ENCODE peak calls at places on chromosomes 1 and 21, in five cellular contexts. B, F, Q, L and J are unnamed samples.

GRCh38 chr1:40449684-40450490 is at the start of gene ZFP69B:
- DNase-seq in B (peak), F (peak), Q (peak), L (peak), J (no peak)

GRCh38 chr1:33946836-33947235 is 83.0 kb downstream of the HMGB4 start:
- DNase-seq in B (no peak), F (no peak), Q (no peak), L (no peak), J (no peak)

GRCh38 chr1:94792876-94793605 is 27.1 kb upstream of the SLC44A3 start:
- DNase-seq in B (no peak), F (no peak), Q (peak), L (no peak), J (no peak)

GRCh38 chr1:153677718-153678518 is 570 bp upstream of the NPR1 start:
- DNase-seq in B (peak), F (peak), Q (no peak), L (no peak), J (peak)

GRCh38 chr1:100794719-100795645 is 75.4 kb downstream of the VCAM1 start:
- DNase-seq in B (no peak), F (no peak), Q (no peak), L (no peak), J (no peak)

GRCh38 chr1:47894718-47895393 is 102.3 kb downstream of the TRABD2B start:
- DNase-seq in B (peak), F (no peak), Q (no peak), L (no peak), J (no peak)

GRCh38 chr1:199273837-199274379 is 635.1 kb downstream of the PTPRC start:
- DNase-seq in B (no peak), F (no peak), Q (no peak), L (peak), J (no peak)

GRCh38 chr21:44376606-44377005 is 23.2 kb downstream of the TRPM2 start:
- DNase-seq in B (no peak), F (no peak), Q (no peak), L (no peak), J (no peak)

GRCh38 chr1:97489834-97490233 is 431.0 kb downstream of the DPYD start:
- DNase-seq in B (no peak), F (no peak), Q (peak), L (no peak), J (no peak)

GRCh38 chr1:149849246-149849946 is 50.0 kb upstream of the BOLA1 start:
- DNase-seq in B (no peak), F (no peak), Q (no peak), L (no peak), J (no peak)

GRCh38 chr21:44800103-44800502 is 1.5 kb downstream of the UBE2G2 start:
- DNase-seq in B (no peak), F (no peak), Q (peak), L (no peak), J (no peak)

GRCh38 chr1:191963286-191963685 is 195.0 kb upstream of the RGS18 start:
- DNase-seq in B (no peak), F (no peak), Q (no peak), L (no peak), J (no peak)

GRCh38 chr1:17828991-17829390 is 73.9 kb downstream of the ACTL8 start:
- DNase-seq in B (no peak), F (no peak), Q (no peak), L (no peak), J (no peak)

GRCh38 chr1:75640137-75640536 is 29.2 kb upstream of the SLC44A5 start:
- DNase-seq in B (no peak), F (no peak), Q (no peak), L (no peak), J (no peak)

GRCh38 chr1:93623875-93624274 is 57.8 kb downstream of the BCAR3 start:
- DNase-seq in B (no peak), F (no peak), Q (no peak), L (no peak), J (no peak)

GRCh38 chr21:46191257-46191685 is 7.0 kb upstream of the SPATC1L start:
- DNase-seq in B (no peak), F (peak), Q (no peak), L (no peak), J (no peak)

GRCh38 chr1:206503591-206504362 is 3.6 kb upstream of the RASSF5 start:
- DNase-seq in B (no peak), F (peak), Q (peak), L (peak), J (peak)

GRCh38 chr1:160888926-160889325 is 3.9 kb upstream of the ITLN1 start:
- DNase-seq in B (no peak), F (no peak), Q (no peak), L (no peak), J (no peak)

GRCh38 chr1:55702064-55702463 is 486.9 kb upstream of the USP24 start:
- DNase-seq in B (no peak), F (peak), Q (peak), L (no peak), J (peak)

GRCh38 chr1:101993703-101994102 is 3.0 kb downstream of the OLFM3 start:
- DNase-seq in B (no peak), F (no peak), Q (no peak), L (no peak), J (no peak)

GRCh38 chr1:245294021-245294420 is 139.2 kb downstream of the KIF26B start:
- DNase-seq in B (no peak), F (no peak), Q (no peak), L (no peak), J (no peak)

GRCh38 chr1:117629625-117630422 is 24.0 kb downstream of the TENT5C start:
- DNase-seq in B (no peak), F (no peak), Q (no peak), L (no peak), J (no peak)

GRCh38 chr1:223374064-223374610 is 10.2 kb upstream of the SUSD4 start:
- DNase-seq in B (no peak), F (no peak), Q (no peak), L (no peak), J (no peak)

GRCh38 chr1:183230403-183230802 is 44.3 kb downstream of the LAMC2 start:
- DNase-seq in B (no peak), F (no peak), Q (no peak), L (no peak), J (no peak)

GRCh38 chr1:235075955-235076308 is 52.7 kb downstream of the TOMM20 start:
- DNase-seq in B (no peak), F (no peak), Q (no peak), L (no peak), J (no peak)

GRCh38 chr1:204924013-204924759 is 53.5 kb downstream of the NFASC start:
- DNase-seq in B (no peak), F (no peak), Q (peak), L (no peak), J (no peak)

GRCh38 chr21:35142036-35142825 is 93.1 kb upstream of the RUNX1 start:
- DNase-seq in B (no peak), F (no peak), Q (no peak), L (no peak), J (no peak)

GRCh38 chr1:208242829-208243521 is 1.2 kb downstream of the PLXNA2 start:
- DNase-seq in B (peak), F (peak), Q (no peak), L (no peak), J (no peak)

GRCh38 chr1:245790441-245790840 is 635.7 kb downstream of the KIF26B start:
- DNase-seq in B (no peak), F (no peak), Q (no peak), L (no peak), J (no peak)

GRCh38 chr1:212525479-212526110 is 83.0 kb upstream of the ATF3 start:
- DNase-seq in B (no peak), F (no peak), Q (no peak), L (no peak), J (no peak)

GRCh38 chr1:182147136-182147815 is 85.8 kb upstream of the ZNF648 start:
- DNase-seq in B (no peak), F (no peak), Q (no peak), L (peak), J (no peak)

GRCh38 chr1:119323216-119323982 is 45.2 kb upstream of the HAO2 start:
- DNase-seq in B (no peak), F (no peak), Q (no peak), L (peak), J (no peak)

GRCh38 chr1:151512801-151513625 is 1.8 kb downstream of the CGN start:
- DNase-seq in B (peak), F (no peak), Q (no peak), L (no peak), J (no peak)

GRCh38 chr1:60388092-60388987 is 314.8 kb upstream of the C1orf87 start:
- DNase-seq in B (no peak), F (no peak), Q (no peak), L (no peak), J (no peak)

DNA sequence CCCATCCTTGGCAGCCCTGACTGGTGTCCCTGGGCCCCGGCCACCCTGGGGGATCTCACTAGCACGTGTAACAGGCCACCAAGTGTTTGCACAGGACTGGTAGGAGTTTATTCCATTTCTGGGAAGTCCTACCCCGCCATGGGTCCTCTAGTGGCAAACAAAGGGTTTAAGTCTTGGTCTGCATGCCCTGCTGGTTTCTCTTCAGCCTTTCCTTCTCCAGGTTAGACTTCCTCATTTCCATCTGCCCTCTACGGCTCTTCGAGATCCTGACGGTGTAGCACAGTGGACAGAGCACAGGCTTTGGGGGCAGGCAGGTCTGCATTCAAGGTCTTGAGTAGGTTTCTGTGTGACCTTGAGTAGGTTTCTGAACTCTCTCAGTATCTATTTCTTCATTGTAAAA is 2.8 kb downstream of the AGTRAP start:
- DNase-seq in B (no peak), F (no peak), Q (no peak), L (no peak), J (no peak)
- H3K4me2 ChIP-seq in B (no peak), F (peak), Q (no peak), L (no peak), J (no peak)

GRCh38 chr1:1004780-1005697 is 5.1 kb upstream of the HES4 start:
- DNase-seq in B (no peak), F (peak), Q (no peak), L (no peak), J (no peak)
- TF ChIP-seq SIN3A in B (no peak), F (no peak), Q (peak), L (no peak), J (no peak)

GRCh38 chr1:46613661-46614603 is 2.7 kb downstream of the MOB3C start:
- DNase-seq in B (peak), F (no peak), Q (no peak), L (peak), J (no peak)
- TF ChIP-seq POLR2A in B (no peak), F (no peak), Q (no peak), L (peak), J (no peak)

DNA sequence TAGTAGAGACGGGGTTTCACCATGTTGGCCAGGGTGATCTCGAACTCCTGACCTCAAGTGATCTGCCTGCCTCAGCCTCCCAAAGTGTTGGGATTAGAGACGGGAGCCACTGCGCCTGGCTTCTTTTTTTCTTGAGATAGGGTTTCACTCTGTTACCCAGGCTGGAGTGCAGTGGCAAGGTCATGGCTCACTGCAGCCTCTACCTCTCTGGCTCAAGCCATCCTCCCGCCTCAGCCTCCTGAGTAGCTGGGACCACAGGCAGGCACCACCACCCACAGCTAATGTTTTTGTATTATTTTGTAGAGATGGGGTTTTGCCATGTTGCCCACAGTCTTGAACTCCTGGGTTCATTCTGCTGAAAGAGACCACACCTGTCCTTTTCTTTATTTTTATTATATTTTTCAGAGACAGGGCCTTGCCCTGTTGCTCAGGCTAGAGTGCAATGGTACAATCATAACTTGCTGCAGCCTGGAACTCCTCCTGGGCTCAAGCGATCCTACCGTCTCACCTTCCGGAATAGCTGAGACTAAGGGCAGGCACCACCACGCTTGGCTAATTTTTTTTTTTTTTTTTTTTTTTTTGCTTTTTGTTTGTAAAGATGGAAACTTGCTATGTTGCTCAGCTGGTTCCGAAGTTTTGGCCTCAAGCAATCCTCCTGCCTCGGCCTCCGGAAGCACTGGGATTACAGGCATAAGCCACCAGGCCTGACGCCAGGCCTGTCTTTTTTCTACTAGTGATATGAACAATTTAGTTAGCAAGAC is 3.1 kb downstream of the LMNA start:
- DNase-seq in B (no peak), F (no peak), Q (no peak), L (no peak), J (no peak)
- H3K4me2 ChIP-seq in B (no peak), F (peak), Q (peak), L (peak), J (peak)

GRCh38 chr1:19465650-19466049 is 19.7 kb downstream of the CAPZB start:
- DNase-seq in B (no peak), F (no peak), Q (no peak), L (no peak), J (no peak)

GRCh38 chr1:19469004-19469403 is 16.3 kb downstream of the CAPZB start:
- DNase-seq in B (no peak), F (no peak), Q (no peak), L (no peak), J (no peak)

GRCh38 chr1:19467199-19468187 is 17.8 kb downstream of the CAPZB start:
- DNase-seq in B (no peak), F (no peak), Q (no peak), L (no peak), J (no peak)

GRCh38 chr1:19466112-19466561 is 19.2 kb downstream of the CAPZB start:
- DNase-seq in B (no peak), F (no peak), Q (no peak), L (no peak), J (no peak)

GRCh38 chr1:19468397-19468956 is 16.9 kb downstream of the CAPZB start:
- DNase-seq in B (no peak), F (peak), Q (peak), L (no peak), J (no peak)
- TF ChIP-seq SIN3A in B (no peak), F (peak), Q (no peak), L (peak), J (no peak)